ENCODE peak calls at places on chromosomes 6 and 20, in nine cellular contexts. One of them, this sample, is unnamed.

GRCh38 chr6:3484240-3484639 is 27.4 kb upstream of the SLC22A23 start:
- DNase-seq in uterus: no peak
- DNase-seq in progenitor cell of endocrine pancreas: no peak
- DNase-seq in neural crest cell: no peak
- DNase-seq in H1: no peak
- DNase-seq in GM13977: no peak
- DNase-seq in Peyer's patch: no peak
- DNase-seq in HCT116: peak
- DNase-seq in fibroblast of lung: peak
- DNase-seq in this sample: no peak

GRCh38 chr6:75526502-75527127 is 33.0 kb upstream of the FILIP1 start:
- DNase-seq in Peyer's patch: peak
- DNase-seq in H1: peak
- DNase-seq in uterus: peak
- DNase-seq in neural crest cell: peak
- DNase-seq in GM13977: peak
- DNase-seq in progenitor cell of endocrine pancreas: peak
- DNase-seq in fibroblast of lung: peak
- DNase-seq in HCT116: peak
- DNase-seq in this sample: peak

GRCh38 chr20:6074145-6074561 is 20.3 kb upstream of the LRRN4 start:
- DNase-seq in HCT116: no peak
- DNase-seq in neural crest cell: peak
- DNase-seq in GM13977: peak
- DNase-seq in Peyer's patch: no peak
- DNase-seq in fibroblast of lung: no peak
- DNase-seq in H1: no peak
- DNase-seq in progenitor cell of endocrine pancreas: no peak
- DNase-seq in uterus: no peak
- DNase-seq in this sample: no peak

GRCh38 chr20:50412069-50412468 is 98.1 kb upstream of the PTPN1 start:
- DNase-seq in GM13977: no peak
- DNase-seq in Peyer's patch: no peak
- DNase-seq in progenitor cell of endocrine pancreas: no peak
- DNase-seq in HCT116: no peak
- DNase-seq in uterus: no peak
- DNase-seq in fibroblast of lung: no peak
- DNase-seq in neural crest cell: no peak
- DNase-seq in H1: no peak
- DNase-seq in this sample: no peak

GRCh38 chr6:157224178-157224956 is 99.0 kb downstream of the TMEM242 start:
- DNase-seq in HCT116: no peak
- DNase-seq in H1: peak
- DNase-seq in uterus: peak
- DNase-seq in Peyer's patch: peak
- DNase-seq in progenitor cell of endocrine pancreas: no peak
- DNase-seq in fibroblast of lung: no peak
- DNase-seq in neural crest cell: no peak
- DNase-seq in GM13977: no peak
- DNase-seq in this sample: no peak

GRCh38 chr6:163206196-163206595 is 208.3 kb upstream of the QKI start:
- DNase-seq in progenitor cell of endocrine pancreas: no peak
- DNase-seq in uterus: no peak
- DNase-seq in fibroblast of lung: no peak
- DNase-seq in neural crest cell: no peak
- DNase-seq in H1: no peak
- DNase-seq in Peyer's patch: no peak
- DNase-seq in HCT116: no peak
- DNase-seq in GM13977: no peak
- DNase-seq in this sample: no peak

GRCh38 chr6:1348675-1349074 is 36.8 kb downstream of the FOXQ1 start:
- DNase-seq in neural crest cell: no peak
- DNase-seq in progenitor cell of endocrine pancreas: no peak
- DNase-seq in HCT116: no peak
- DNase-seq in H1: no peak
- DNase-seq in Peyer's patch: no peak
- DNase-seq in GM13977: no peak
- DNase-seq in fibroblast of lung: peak
- DNase-seq in uterus: no peak
- DNase-seq in this sample: no peak

GRCh38 chr6:143037470-143037869 is 23.2 kb upstream of the AIG1 start:
- DNase-seq in fibroblast of lung: no peak
- DNase-seq in neural crest cell: no peak
- DNase-seq in Peyer's patch: no peak
- DNase-seq in uterus: no peak
- DNase-seq in GM13977: no peak
- DNase-seq in HCT116: no peak
- DNase-seq in H1: no peak
- DNase-seq in progenitor cell of endocrine pancreas: no peak
- DNase-seq in this sample: no peak

GRCh38 chr6:32609731-32610640 is 20.3 kb upstream of the HLA-DRB1 start:
- DNase-seq in fibroblast of lung: peak
- DNase-seq in neural crest cell: peak
- DNase-seq in progenitor cell of endocrine pancreas: peak
- DNase-seq in uterus: no peak
- DNase-seq in GM13977: peak
- DNase-seq in HCT116: peak
- DNase-seq in Peyer's patch: peak
- DNase-seq in H1: peak
- DNase-seq in this sample: peak

GRCh38 chr6:31356216-31356945 is 598 bp downstream of the HLA-B start:
- DNase-seq in neural crest cell: no peak
- DNase-seq in GM13977: peak
- DNase-seq in Peyer's patch: no peak
- DNase-seq in H1: peak
- DNase-seq in fibroblast of lung: peak
- DNase-seq in HCT116: no peak
- DNase-seq in uterus: peak
- DNase-seq in progenitor cell of endocrine pancreas: no peak
- DNase-seq in this sample: peak

GRCh38 chr20:17228624-17229061 is 1.8 kb downstream of the PCSK2 start:
- DNase-seq in GM13977: no peak
- DNase-seq in HCT116: no peak
- DNase-seq in uterus: no peak
- DNase-seq in Peyer's patch: no peak
- DNase-seq in fibroblast of lung: no peak
- DNase-seq in progenitor cell of endocrine pancreas: peak
- DNase-seq in neural crest cell: peak
- DNase-seq in H1: peak
- DNase-seq in this sample: no peak

GRCh38 chr6:140566706-140567330 is 1192.4 kb upstream of the CITED2 start:
- DNase-seq in HCT116: no peak
- DNase-seq in H1: no peak
- DNase-seq in uterus: no peak
- DNase-seq in fibroblast of lung: peak
- DNase-seq in Peyer's patch: no peak
- DNase-seq in progenitor cell of endocrine pancreas: no peak
- DNase-seq in neural crest cell: no peak
- DNase-seq in GM13977: no peak
- DNase-seq in this sample: no peak

GRCh38 chr6:130076512-130076911 is 58.1 kb downstream of the L3MBTL3 start:
- DNase-seq in fibroblast of lung: peak
- DNase-seq in HCT116: no peak
- DNase-seq in uterus: no peak
- DNase-seq in Peyer's patch: no peak
- DNase-seq in progenitor cell of endocrine pancreas: no peak
- DNase-seq in neural crest cell: no peak
- DNase-seq in GM13977: no peak
- DNase-seq in H1: no peak
- DNase-seq in this sample: no peak

GRCh38 chr6:52872031-52872430 is 31.4 kb upstream of the GSTA5 start:
- DNase-seq in progenitor cell of endocrine pancreas: no peak
- DNase-seq in fibroblast of lung: peak
- DNase-seq in H1: no peak
- DNase-seq in neural crest cell: no peak
- DNase-seq in HCT116: no peak
- DNase-seq in GM13977: no peak
- DNase-seq in Peyer's patch: no peak
- DNase-seq in uterus: no peak
- DNase-seq in this sample: no peak

GRCh38 chr6:158808442-158808833 is 10.7 kb downstream of the EZR start:
- DNase-seq in fibroblast of lung: no peak
- DNase-seq in progenitor cell of endocrine pancreas: no peak
- DNase-seq in HCT116: no peak
- DNase-seq in uterus: no peak
- DNase-seq in H1: no peak
- DNase-seq in Peyer's patch: peak
- DNase-seq in GM13977: no peak
- DNase-seq in neural crest cell: no peak
- DNase-seq in this sample: no peak

GRCh38 chr6:155290491-155290890 is 23.8 kb downstream of the TFB1M start:
- DNase-seq in fibroblast of lung: no peak
- DNase-seq in neural crest cell: no peak
- DNase-seq in progenitor cell of endocrine pancreas: no peak
- DNase-seq in GM13977: no peak
- DNase-seq in H1: no peak
- DNase-seq in Peyer's patch: no peak
- DNase-seq in HCT116: no peak
- DNase-seq in uterus: no peak
- DNase-seq in this sample: no peak

GRCh38 chr6:155292711-155293110 is 21.6 kb downstream of the TFB1M start:
- DNase-seq in uterus: no peak
- DNase-seq in HCT116: no peak
- DNase-seq in Peyer's patch: no peak
- DNase-seq in fibroblast of lung: no peak
- DNase-seq in progenitor cell of endocrine pancreas: no peak
- DNase-seq in H1: no peak
- DNase-seq in neural crest cell: no peak
- DNase-seq in GM13977: no peak
- DNase-seq in this sample: no peak

GRCh38 chr6:155291291-155291690 is 23.0 kb downstream of the TFB1M start:
- DNase-seq in neural crest cell: no peak
- DNase-seq in H1: no peak
- DNase-seq in Peyer's patch: no peak
- DNase-seq in fibroblast of lung: no peak
- DNase-seq in uterus: no peak
- DNase-seq in progenitor cell of endocrine pancreas: no peak
- DNase-seq in HCT116: no peak
- DNase-seq in GM13977: no peak
- DNase-seq in this sample: no peak

GRCh38 chr6:155284775-155285174 is 21.0 kb downstream of the CLDN20 start:
- DNase-seq in progenitor cell of endocrine pancreas: no peak
- DNase-seq in Peyer's patch: no peak
- DNase-seq in H1: no peak
- DNase-seq in uterus: no peak
- DNase-seq in neural crest cell: no peak
- DNase-seq in fibroblast of lung: no peak
- DNase-seq in HCT116: no peak
- DNase-seq in GM13977: no peak
- DNase-seq in this sample: no peak

DNA sequence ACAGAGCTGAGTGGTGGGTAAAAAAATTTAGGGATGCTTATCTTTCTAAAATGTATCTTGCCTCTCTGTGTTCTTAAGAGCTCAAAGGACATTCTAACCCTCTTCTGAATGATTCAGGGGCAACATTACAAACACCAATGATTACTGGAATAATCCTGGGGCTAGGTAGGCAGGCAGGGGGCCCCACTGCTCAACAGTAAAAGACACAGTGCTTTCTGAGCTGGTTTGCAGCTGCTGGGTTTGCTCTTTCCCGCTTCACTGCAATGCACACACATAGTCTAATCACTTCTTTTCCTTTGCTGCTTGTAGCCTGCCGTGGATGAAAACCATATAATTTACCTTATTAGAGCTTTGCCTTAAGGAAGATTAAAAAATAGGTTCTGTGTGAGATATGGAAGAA is 23.9 kb downstream of the CLDN20 start:
- DNase-seq in GM13977: no peak
- DNase-seq in uterus: no peak
- DNase-seq in fibroblast of lung: no peak
- DNase-seq in progenitor cell of endocrine pancreas: no peak
- DNase-seq in Peyer's patch: no peak
- DNase-seq in neural crest cell: no peak
- DNase-seq in HCT116: no peak
- DNase-seq in H1: no peak
- DNase-seq in this sample: no peak
- TF ChIP-seq CTCF in GM13977: no peak
- TF ChIP-seq CTCF in uterus: no peak
- TF ChIP-seq CTCF in fibroblast of lung: no peak
- TF ChIP-seq CTCF in progenitor cell of endocrine pancreas: no peak
- TF ChIP-seq CTCF in Peyer's patch: no peak
- TF ChIP-seq CTCF in neural crest cell: no peak
- TF ChIP-seq CTCF in HCT116: no peak
- TF ChIP-seq CTCF in H1: no peak
- TF ChIP-seq CTCF in this sample: no peak

GRCh38 chr6:150418825-150419594 is 50.2 kb downstream of the IYD start:
- DNase-seq in progenitor cell of endocrine pancreas: peak
- DNase-seq in uterus: peak
- DNase-seq in HCT116: peak
- DNase-seq in neural crest cell: peak
- DNase-seq in Peyer's patch: peak
- DNase-seq in GM13977: peak
- DNase-seq in H1: peak
- DNase-seq in fibroblast of lung: peak
- DNase-seq in this sample: peak
- TF ChIP-seq CTCF in progenitor cell of endocrine pancreas: peak
- TF ChIP-seq CTCF in uterus: peak
- TF ChIP-seq CTCF in HCT116: peak
- TF ChIP-seq CTCF in neural crest cell: peak
- TF ChIP-seq CTCF in Peyer's patch: peak
- TF ChIP-seq CTCF in GM13977: peak
- TF ChIP-seq CTCF in H1: peak
- TF ChIP-seq CTCF in fibroblast of lung: peak
- TF ChIP-seq CTCF in this sample: peak

DNA sequence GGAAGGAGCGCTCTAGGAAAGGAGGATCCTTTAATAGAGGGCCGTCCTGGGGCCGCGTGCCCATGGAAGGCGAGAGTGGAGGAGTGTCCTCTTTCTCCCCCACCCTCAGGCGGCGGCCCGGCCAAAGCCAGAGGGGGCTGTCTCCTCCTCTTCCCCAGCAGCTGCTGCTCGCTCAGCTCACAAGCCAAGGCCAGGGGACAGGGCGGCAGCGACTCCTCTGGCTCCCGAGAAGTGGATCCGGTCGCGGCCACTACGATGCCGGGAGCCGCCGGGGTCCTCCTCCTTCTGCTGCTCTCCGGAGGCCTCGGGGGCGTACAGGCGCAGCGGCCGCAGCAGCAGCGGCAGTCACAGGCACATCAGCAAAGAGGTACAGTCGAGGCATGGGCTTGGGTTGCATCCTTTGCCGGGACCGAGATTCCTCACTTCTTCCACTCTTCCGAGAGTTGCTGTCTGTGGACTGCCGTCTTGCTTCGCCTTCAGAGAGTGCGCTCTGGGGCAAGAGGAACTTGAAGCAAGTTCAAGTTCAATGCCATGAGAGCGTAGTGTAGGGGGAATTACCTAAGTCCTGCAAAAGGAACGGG is at the start of gene LAMA2:
- DNase-seq in fibroblast of lung: peak
- DNase-seq in GM13977: no peak
- DNase-seq in neural crest cell: peak
- DNase-seq in H1: peak
- DNase-seq in HCT116: no peak
- DNase-seq in uterus: peak
- DNase-seq in Peyer's patch: no peak
- DNase-seq in progenitor cell of endocrine pancreas: peak
- DNase-seq in this sample: no peak
- TF ChIP-seq CTCF in fibroblast of lung: peak
- TF ChIP-seq CTCF in GM13977: no peak
- TF ChIP-seq CTCF in neural crest cell: no peak
- TF ChIP-seq CTCF in H1: peak
- TF ChIP-seq CTCF in HCT116: no peak
- TF ChIP-seq CTCF in uterus: peak
- TF ChIP-seq CTCF in Peyer's patch: no peak
- TF ChIP-seq CTCF in progenitor cell of endocrine pancreas: peak
- TF ChIP-seq CTCF in this sample: no peak

GRCh38 chr6:30259140-30260035 is 46.2 kb upstream of the TRIM26 start:
- DNase-seq in fibroblast of lung: peak
- DNase-seq in H1: peak
- DNase-seq in progenitor cell of endocrine pancreas: peak
- DNase-seq in GM13977: peak
- DNase-seq in HCT116: peak
- DNase-seq in neural crest cell: peak
- DNase-seq in uterus: peak
- DNase-seq in Peyer's patch: peak
- DNase-seq in this sample: peak
- TF ChIP-seq CTCF in fibroblast of lung: peak
- TF ChIP-seq CTCF in H1: no peak
- TF ChIP-seq CTCF in progenitor cell of endocrine pancreas: peak
- TF ChIP-seq CTCF in GM13977: peak
- TF ChIP-seq CTCF in HCT116: peak
- TF ChIP-seq CTCF in neural crest cell: peak
- TF ChIP-seq CTCF in uterus: peak
- TF ChIP-seq CTCF in Peyer's patch: no peak
- TF ChIP-seq CTCF in this sample: peak

This sample was measured in GM10248.